ENCODE peak calls at places on chromosomes 7 and 10, in four cellular contexts. One of them, this sample, is unnamed.

GRCh38 chr10:128775743-128776142 is 649.5 kb upstream of the MKI67 start:
- DNase-seq in K562: no peak
- DNase-seq in GM12878: no peak
- DNase-seq in HepG2: no peak
- DNase-seq in this sample: no peak

GRCh38 chr7:138194567-138194966 is 118.3 kb downstream of the AKR1D1 start:
- DNase-seq in K562: no peak
- DNase-seq in HepG2: no peak
- DNase-seq in GM12878: no peak
- DNase-seq in this sample: no peak

GRCh38 chr10:98168147-98168546 is 33.7 kb downstream of the R3HCC1L start:
- DNase-seq in HepG2: no peak
- DNase-seq in K562: no peak
- DNase-seq in GM12878: no peak
- DNase-seq in this sample: no peak

GRCh38 chr7:13282377-13282980 is 595.0 kb downstream of the ARL4A start:
- DNase-seq in GM12878: no peak
- DNase-seq in HepG2: no peak
- DNase-seq in K562: no peak
- DNase-seq in this sample: peak; percentile 6

GRCh38 chr7:15906436-15906835 is 220.0 kb upstream of the MEOX2 start:
- DNase-seq in GM12878: no peak
- DNase-seq in K562: no peak
- DNase-seq in HepG2: no peak
- DNase-seq in this sample: no peak

GRCh38 chr7:157539521-157539920 is 202.7 kb downstream of the DNAJB6 start:
- DNase-seq in K562: no peak
- DNase-seq in GM12878: no peak
- DNase-seq in HepG2: no peak
- DNase-seq in this sample: no peak

GRCh38 chr7:32515890-32516550 is 20.7 kb downstream of the AVL9 start:
- DNase-seq in HepG2: peak; percentile 92
- DNase-seq in GM12878: no peak
- DNase-seq in K562: no peak
- DNase-seq in this sample: no peak

GRCh38 chr10:123236122-123236521 is 81.9 kb downstream of the BUB3 start:
- DNase-seq in K562: no peak
- DNase-seq in HepG2: peak; percentile 9
- DNase-seq in GM12878: no peak
- DNase-seq in this sample: no peak

GRCh38 chr7:13903997-13904396 is 85.5 kb downstream of the ETV1 start:
- DNase-seq in GM12878: no peak
- DNase-seq in K562: no peak
- DNase-seq in HepG2: no peak
- DNase-seq in this sample: no peak

DNA sequence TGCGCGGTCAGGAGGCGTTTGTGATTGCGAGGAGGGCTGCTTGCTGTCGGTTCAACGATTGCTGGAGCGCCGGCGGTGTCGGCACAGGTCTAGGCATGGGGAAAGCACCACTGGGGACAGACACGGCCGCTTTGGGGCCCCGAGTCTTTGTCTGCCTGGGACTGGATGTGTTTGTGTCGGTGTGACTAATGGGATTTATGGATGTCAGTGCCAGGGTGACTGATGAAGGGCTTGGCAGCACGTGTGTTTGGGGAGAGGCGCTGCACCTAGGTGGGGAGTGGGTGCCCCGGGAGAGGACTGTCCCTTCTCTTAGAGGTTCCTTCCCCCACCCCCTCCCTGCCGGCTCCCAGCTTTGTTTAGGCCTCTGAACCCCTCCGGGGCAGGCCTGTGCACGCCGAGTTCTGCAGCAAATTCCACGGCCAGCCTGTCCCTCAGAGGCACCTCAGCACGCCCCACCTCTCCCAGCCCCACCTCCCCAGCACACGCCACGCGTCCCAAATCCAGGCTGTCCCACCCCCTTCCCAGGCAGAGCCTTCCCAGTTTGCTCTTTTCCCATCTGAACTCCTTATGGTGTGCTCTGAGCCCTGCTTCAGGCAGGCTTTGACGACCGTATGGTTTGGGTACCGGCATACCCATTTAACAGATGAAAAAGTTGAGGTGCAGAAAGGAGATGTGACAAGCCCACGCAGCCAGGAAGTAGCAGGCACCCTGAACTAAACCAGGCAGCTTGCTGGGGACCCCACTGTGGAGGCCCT is 6.4 kb upstream of the TNRC18 start:
- DNase-seq in K562: no peak
- DNase-seq in HepG2: no peak
- DNase-seq in GM12878: no peak
- DNase-seq in this sample: no peak
- TF ChIP-seq REST in K562: no peak
- TF ChIP-seq REST in HepG2: no peak
- TF ChIP-seq REST in GM12878: no peak
- TF ChIP-seq REST in this sample: no peak

GRCh38 chr10:110398419-110399162 is 93.9 kb upstream of the SMNDC1 start:
- DNase-seq in K562: peak; percentile 26
- DNase-seq in GM12878: no peak
- DNase-seq in HepG2: peak; percentile 68
- DNase-seq in this sample: no peak
- TF ChIP-seq TAF1 in K562: no peak
- TF ChIP-seq TAF1 in GM12878: no peak
- TF ChIP-seq TAF1 in HepG2: no peak
- TF ChIP-seq TAF1 in this sample: no peak

GRCh38 chr10:73413528-73414229 is at the start of gene ANXA7:
- DNase-seq in GM12878: peak; percentile 47
- DNase-seq in HepG2: peak; percentile 81
- DNase-seq in K562: peak; percentile 100
- DNase-seq in this sample: peak; percentile 99
- TF ChIP-seq REST in GM12878: no peak
- TF ChIP-seq REST in HepG2: no peak
- TF ChIP-seq REST in K562: peak; percentile 19
- TF ChIP-seq REST in this sample: no peak

GRCh38 chr7:150329331-150330106 is 6.2 kb upstream of the ACTR3C start:
- DNase-seq in HepG2: no peak
- DNase-seq in GM12878: no peak
- DNase-seq in K562: no peak
- DNase-seq in this sample: no peak
- TF ChIP-seq TAF1 in HepG2: no peak
- TF ChIP-seq TAF1 in GM12878: no peak
- TF ChIP-seq TAF1 in K562: no peak
- TF ChIP-seq TAF1 in this sample: no peak

GRCh38 chr10:113113918-113114317 is 163.9 kb downstream of the TCF7L2 start:
- DNase-seq in K562: no peak
- DNase-seq in GM12878: no peak
- DNase-seq in HepG2: no peak
- DNase-seq in this sample: no peak
- TF ChIP-seq REST in K562: no peak
- TF ChIP-seq REST in GM12878: no peak
- TF ChIP-seq REST in HepG2: no peak
- TF ChIP-seq REST in this sample: no peak

DNA sequence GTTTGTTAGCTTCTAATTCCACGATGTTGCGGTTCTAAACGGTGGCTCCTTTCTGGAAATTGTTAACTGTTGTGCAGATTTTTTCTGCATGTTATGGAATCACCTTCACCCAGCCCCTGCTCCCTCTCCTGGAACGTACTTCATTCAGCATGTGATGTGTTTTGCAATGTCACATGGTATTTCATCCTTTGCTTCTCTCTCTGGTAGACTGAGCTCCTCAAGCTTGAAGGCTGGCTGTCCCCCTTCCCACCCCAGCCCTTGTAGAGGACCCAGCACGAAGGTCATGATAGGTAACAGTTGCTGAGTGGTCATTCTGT is 4.4 kb downstream of the PPP2R2D start:
- DNase-seq in HepG2: no peak
- DNase-seq in K562: no peak
- DNase-seq in GM12878: no peak
- DNase-seq in this sample: no peak
- TF ChIP-seq TAF1 in HepG2: no peak
- TF ChIP-seq TAF1 in K562: no peak
- TF ChIP-seq TAF1 in GM12878: no peak
- TF ChIP-seq TAF1 in this sample: no peak

GRCh38 chr7:101129603-101130117 is 2.8 kb downstream of the SERPINE1 start:
- DNase-seq in GM12878: no peak
- DNase-seq in K562: no peak
- DNase-seq in HepG2: no peak
- DNase-seq in this sample: no peak
- TF ChIP-seq REST in GM12878: no peak
- TF ChIP-seq REST in K562: no peak
- TF ChIP-seq REST in HepG2: no peak
- TF ChIP-seq REST in this sample: no peak

GRCh38 chr10:117186832-117187615 is 10.3 kb upstream of the KCNK18 start:
- DNase-seq in HepG2: no peak
- DNase-seq in GM12878: no peak
- DNase-seq in K562: no peak
- DNase-seq in this sample: no peak
- TF ChIP-seq TAF1 in HepG2: no peak
- TF ChIP-seq TAF1 in GM12878: no peak
- TF ChIP-seq TAF1 in K562: no peak
- TF ChIP-seq TAF1 in this sample: no peak

GRCh38 chr10:3867454-3868273 is 82.7 kb upstream of the KLF6 start:
- DNase-seq in K562: no peak
- DNase-seq in GM12878: no peak
- DNase-seq in HepG2: no peak
- DNase-seq in this sample: no peak

GRCh38 chr10:3866347-3866746 is 81.3 kb upstream of the KLF6 start:
- DNase-seq in K562: no peak
- DNase-seq in HepG2: no peak
- DNase-seq in GM12878: no peak
- DNase-seq in this sample: no peak

GRCh38 chr10:3871424-3871996 is 86.5 kb upstream of the KLF6 start:
- DNase-seq in GM12878: no peak
- DNase-seq in K562: no peak
- DNase-seq in HepG2: no peak
- DNase-seq in this sample: no peak

GRCh38 chr10:3868274-3868669 is 83.3 kb upstream of the KLF6 start:
- DNase-seq in K562: no peak
- DNase-seq in HepG2: no peak
- DNase-seq in GM12878: no peak
- DNase-seq in this sample: no peak

GRCh38 chr10:3869036-3869435 is 84.0 kb upstream of the KLF6 start:
- DNase-seq in GM12878: no peak
- DNase-seq in K562: no peak
- DNase-seq in HepG2: no peak
- DNase-seq in this sample: no peak
- TF ChIP-seq REST in GM12878: no peak
- TF ChIP-seq REST in K562: no peak
- TF ChIP-seq REST in HepG2: no peak
- TF ChIP-seq REST in this sample: no peak

DNA sequence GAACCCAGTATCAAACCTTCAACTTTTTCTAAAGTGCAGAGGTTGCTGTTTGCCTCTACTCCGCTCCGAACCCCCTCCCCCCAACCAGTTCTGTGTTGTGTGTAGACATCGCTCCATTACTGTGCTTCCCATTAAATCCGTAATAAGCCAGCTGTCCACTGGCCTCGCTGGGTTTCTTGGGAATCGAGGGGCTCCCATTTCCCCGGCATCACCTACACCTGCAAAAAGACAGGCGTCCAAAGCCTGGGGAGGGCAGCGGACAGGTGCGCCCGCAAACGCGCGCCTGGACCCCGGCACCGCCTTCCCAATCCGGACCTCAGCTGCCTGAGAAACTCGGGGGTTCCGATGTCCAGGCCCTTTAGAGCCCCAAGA is 631 bp downstream of the RTKN2 start:
- DNase-seq in GM12878: no peak
- DNase-seq in K562: no peak
- DNase-seq in HepG2: no peak
- DNase-seq in this sample: peak; percentile 46
- TF ChIP-seq TAF1 in GM12878: no peak
- TF ChIP-seq TAF1 in K562: no peak
- TF ChIP-seq TAF1 in HepG2: no peak
- TF ChIP-seq TAF1 in this sample: no peak

This sample was measured in SK-N-SH.